ENCODE peak calls at places on chromosomes 13 and 19, in eight cellular contexts. H is anterior cingulate cortex; A is fibroblast of lung; G is T-cell; O is CD8-positive, alpha-beta memory T cell; F is HFFc6; T is fibroblast of gingiva; I is NCI-H446 treated with DMSO at 0.1 percent for 48 hours. V is an unnamed sample.

GRCh38 chr13:34634443-34634842 is 307.6 kb upstream of the NBEA start:
- DNase-seq in A (no peak), O (no peak), T (no peak), G (no peak), I (no peak), H (no peak), F (no peak), V (no peak)

GRCh38 chr13:62407871-62408270 is 992.2 kb upstream of the PCDH20 start:
- DNase-seq in F (no peak), A (no peak), G (no peak), H (no peak), O (no peak), I (no peak), T (no peak), V (no peak)

GRCh38 chr13:59641758-59642157 is 522.0 kb downstream of the DIAPH3 start:
- DNase-seq in H (no peak), O (no peak), I (no peak), A (peak), T (peak), F (no peak), G (no peak), V (no peak)

GRCh38 chr19:17420267-17420924 is 549 bp downstream of the MVB12A start:
- DNase-seq in G (peak), T (peak), F (no peak), I (no peak), A (peak), H (no peak), O (no peak), V (no peak)

GRCh38 chr13:51636349-51636890 is 52.2 kb downstream of the WDFY2 start:
- DNase-seq in G (no peak), I (no peak), H (no peak), O (no peak), A (no peak), F (no peak), T (no peak), V (no peak)

GRCh38 chr19:45643024-45643926 is 4.1 kb upstream of the EML2 start:
- DNase-seq in O (peak), A (peak), I (peak), G (peak), F (peak), T (peak), H (peak), V (peak)

GRCh38 chr19:1699998-1700732 is 47.8 kb upstream of the TCF3 start:
- DNase-seq in G (no peak), O (no peak), T (no peak), A (no peak), I (no peak), F (no peak), H (no peak), V (no peak)

GRCh38 chr19:7636691-7637373 is at the start of gene STXBP2:
- DNase-seq in O (peak), I (no peak), T (no peak), F (no peak), H (no peak), A (no peak), G (peak), V (peak)

GRCh38 chr13:33968520-33969507 is 150.9 kb downstream of the RFC3 start:
- DNase-seq in A (no peak), F (no peak), G (no peak), T (no peak), H (no peak), I (no peak), O (no peak), V (no peak)

GRCh38 chr19:55406869-55407624 is 541 bp downstream of the UBE2S start:
- DNase-seq in A (no peak), H (no peak), I (no peak), T (peak), G (peak), F (no peak), O (no peak), V (peak)

GRCh38 chr13:30877335-30877734 is 28.7 kb upstream of the MEDAG start:
- DNase-seq in A (peak), F (peak), H (no peak), O (no peak), I (no peak), G (no peak), T (peak), V (no peak)

GRCh38 chr13:98484289-98485219 is 92.4 kb downstream of the STK24 start:
- DNase-seq in T (peak), F (peak), A (peak), H (no peak), I (peak), O (peak), G (no peak), V (peak)

GRCh38 chr19:15675560-15675959 is 2.7 kb downstream of the CYP4F12 start:
- DNase-seq in A (no peak), F (no peak), I (no peak), G (no peak), H (no peak), O (no peak), T (no peak), V (no peak)

GRCh38 chr19:44476559-44477408 is 23.5 kb downstream of the ZNF180 start:
- DNase-seq in T (peak), H (no peak), I (no peak), O (peak), A (peak), G (no peak), F (peak), V (no peak)

GRCh38 chr19:45670670-45671453 is 2.8 kb downstream of the GIPR start:
- DNase-seq in F (peak), H (peak), O (peak), I (no peak), G (peak), A (peak), T (peak), V (peak)

GRCh38 chr13:106151056-106151699 is 384.3 kb downstream of the EFNB2 start:
- DNase-seq in F (peak), G (no peak), H (no peak), I (no peak), T (peak), O (no peak), A (peak), V (no peak)

GRCh38 chr13:112159575-112160547 is 92.9 kb downstream of the SOX1 start:
- DNase-seq in G (no peak), T (no peak), F (no peak), O (no peak), A (no peak), I (no peak), H (no peak), V (no peak)

GRCh38 chr13:48866204-48866603 is 109.5 kb upstream of the FNDC3A start:
- DNase-seq in G (no peak), I (no peak), F (no peak), H (no peak), O (no peak), T (no peak), A (no peak), V (no peak)

GRCh38 chr19:49896863-49897621 is at the start of gene IL4I1:
- DNase-seq in G (no peak), T (no peak), F (no peak), H (no peak), A (peak), I (no peak), O (peak), V (peak)

GRCh38 chr13:46614582-46614981 is 61.6 kb downstream of the LRCH1 start:
- DNase-seq in H (no peak), I (no peak), O (no peak), T (peak), F (no peak), G (no peak), A (peak), V (no peak)

GRCh38 chr19:14090509-14091085 is at the start of gene SAMD1:
- DNase-seq in F (peak), A (peak), H (peak), T (peak), G (peak), O (peak), I (peak), V (peak)

GRCh38 chr19:44544031-44544430 is 14.6 kb upstream of the CEACAM20 start:
- DNase-seq in I (no peak), F (no peak), O (no peak), A (no peak), H (no peak), G (no peak), T (no peak), V (no peak)

GRCh38 chr19:12793290-12794195 is 2.3 kb downstream of the JUNB start:
- DNase-seq in H (peak), F (peak), G (peak), T (peak), I (peak), A (peak), O (peak), V (peak)

GRCh38 chr19:43372462-43372861 is 19.0 kb downstream of the CD177 start:
- DNase-seq in F (peak), O (no peak), I (no peak), G (no peak), H (no peak), A (peak), T (no peak), V (no peak)

GRCh38 chr13:50011461-50011860 is 3.8 kb upstream of the KCNRG start:
- DNase-seq in I (no peak), F (no peak), H (peak), T (no peak), O (no peak), G (no peak), A (no peak), V (no peak)

GRCh38 chr19:50476224-50476942 is at the start of the genes EMC10 and GARIN5A:
- DNase-seq in T (peak), F (peak), A (peak), G (peak), H (peak), O (peak), I (peak), V (peak)

GRCh38 chr13:84649853-84650252 is 767.6 kb upstream of the SLITRK1 start:
- DNase-seq in H (no peak), A (peak), T (no peak), I (no peak), O (no peak), F (peak), G (no peak), V (no peak)

GRCh38 chr13:82719987-82720386 is 1162.3 kb downstream of the SLITRK1 start:
- DNase-seq in G (no peak), I (no peak), H (no peak), T (no peak), O (no peak), F (no peak), A (no peak), V (no peak)

GRCh38 chr19:39342647-39343305 is 555 bp downstream of the SAMD4B start:
- DNase-seq in O (no peak), T (no peak), G (peak), A (no peak), F (no peak), H (no peak), I (no peak), V (no peak)

GRCh38 chr13:73200432-73200831 is 141.6 kb downstream of the KLF5 start:
- DNase-seq in A (peak), G (no peak), T (peak), F (no peak), O (no peak), H (no peak), I (no peak), V (no peak)

GRCh38 chr13:24280722-24281121 is 28.7 kb upstream of the C1QTNF9 start:
- DNase-seq in A (no peak), T (no peak), F (no peak), O (no peak), G (no peak), I (no peak), H (no peak), V (no peak)

GRCh38 chr13:80577285-80577684 is 236.4 kb upstream of the SPRY2 start:
- DNase-seq in H (no peak), A (no peak), O (no peak), T (no peak), G (no peak), I (no peak), F (no peak), V (no peak)

GRCh38 chr19:57068921-57069697 is 50.7 kb upstream of the USP29 start:
- DNase-seq in G (no peak), I (no peak), T (no peak), O (no peak), F (no peak), A (no peak), H (no peak), V (no peak)

GRCh38 chr19:13015361-13016231 is 20.3 kb downstream of the NFIX start:
- DNase-seq in A (peak), T (peak), O (no peak), I (no peak), F (no peak), G (no peak), H (no peak), V (no peak)

GRCh38 chr19:17327654-17328516 is 6.8 kb downstream of the ANO8 start:
- DNase-seq in T (no peak), O (peak), A (no peak), G (peak), I (no peak), H (no peak), F (no peak), V (peak)

GRCh38 chr13:38862443-38862842 is 128.2 kb downstream of the STOML3 start:
- DNase-seq in F (no peak), G (no peak), A (no peak), T (no peak), I (no peak), O (no peak), H (no peak), V (no peak)

GRCh38 chr13:88288326-88288725 is 617.2 kb downstream of the SLITRK5 start:
- DNase-seq in G (no peak), F (no peak), T (peak), O (no peak), H (no peak), I (peak), A (no peak), V (no peak)

GRCh38 chr13:111472083-111472482 is 151.6 kb downstream of the TEX29 start:
- DNase-seq in H (no peak), F (no peak), I (no peak), G (no peak), A (no peak), T (no peak), O (no peak), V (no peak)

GRCh38 chr13:106772202-106772601 is 204.3 kb upstream of the ARGLU1 start:
- DNase-seq in I (no peak), T (no peak), H (no peak), A (no peak), O (no peak), F (no peak), G (no peak), V (no peak)

V was measured in T-helper 2 cell.